ENCODE peak calls at places on chromosomes 3 and 15, in six cellular contexts. O, Y, M, B, F and W are unnamed samples.

GRCh38 chr3:68893600-68894239 is 38.6 kb downstream of the TAFA4 start:
- DNase-seq in O (no peak), Y (no peak), M (no peak), B (peak; percentile 38), F (no peak), W (peak; percentile 18)

GRCh38 chr3:52046186-52046913 is 10.0 kb downstream of the DUSP7 start:
- DNase-seq in O (no peak), Y (no peak), M (no peak), B (no peak), F (peak; percentile 87), W (peak; percentile 91)

GRCh38 chr15:77853008-77853328 is 220.3 kb upstream of the LINGO1 start:
- DNase-seq in O (no peak), Y (no peak), M (no peak), B (peak; percentile 60), F (no peak), W (no peak)

GRCh38 chr3:49465269-49466034 is 4.6 kb upstream of the DAG1 start:
- DNase-seq in O (no peak), Y (peak; percentile 37), M (peak; percentile 26), B (peak; percentile 63), F (no peak), W (no peak)

GRCh38 chr3:60053518-60054265 is 1003.9 kb upstream of the CFAP20DC start:
- DNase-seq in O (no peak), Y (no peak), M (no peak), B (no peak), F (peak; percentile 8), W (peak; percentile 63)

GRCh38 chr3:69442771-69443197 is 56.9 kb upstream of the FRMD4B start:
- DNase-seq in O (no peak), Y (no peak), M (no peak), B (no peak), F (no peak), W (no peak)

GRCh38 chr3:194298331-194299227 is 52.5 kb downstream of the CPN2 start:
- DNase-seq in O (peak; percentile 15), Y (no peak), M (no peak), B (no peak), F (no peak), W (no peak)

GRCh38 chr15:47027322-47027946 is 689.9 kb upstream of the SEMA6D start:
- DNase-seq in O (no peak), Y (no peak), M (no peak), B (no peak), F (no peak), W (no peak)

GRCh38 chr15:100279446-100279845 is 62.3 kb downstream of the ADAMTS17 start:
- DNase-seq in O (no peak), Y (no peak), M (no peak), B (no peak), F (no peak), W (no peak)

GRCh38 chr3:123421353-123422174 is 27.3 kb downstream of the ADCY5 start:
- DNase-seq in O (peak; percentile 71), Y (peak; percentile 62), M (peak; percentile 61), B (peak; percentile 51), F (no peak), W (peak; percentile 11)

GRCh38 chr3:12824299-12824698 is 17.1 kb downstream of the RPL32 start:
- DNase-seq in O (no peak), Y (no peak), M (no peak), B (no peak), F (no peak), W (no peak)

GRCh38 chr3:61530355-61530754 is 31.0 kb upstream of the PTPRG start:
- DNase-seq in O (no peak), Y (no peak), M (no peak), B (peak; percentile 38), F (no peak), W (peak; percentile 49)

GRCh38 chr15:90035095-90035834 is 34.1 kb downstream of the ZNF710 start:
- DNase-seq in O (no peak), Y (peak; percentile 62), M (peak; percentile 50), B (peak; percentile 53), F (no peak), W (peak; percentile 64)

GRCh38 chr3:8621872-8622271 is 22.7 kb downstream of the SSUH2 start:
- DNase-seq in O (peak; percentile 50), Y (peak; percentile 35), M (no peak), B (no peak), F (peak; percentile 89), W (peak; percentile 83)

GRCh38 chr15:85393206-85393605 is 12.8 kb downstream of the AKAP13 start:
- DNase-seq in O (no peak), Y (no peak), M (no peak), B (no peak), F (no peak), W (no peak)

GRCh38 chr3:15295506-15295905 is 36.9 kb downstream of the SH3BP5 start:
- DNase-seq in O (no peak), Y (no peak), M (no peak), B (no peak), F (no peak), W (no peak)

GRCh38 chr3:127100459-127101410 is 92.2 kb upstream of the PRR23E start:
- DNase-seq in O (no peak), Y (no peak), M (no peak), B (no peak), F (no peak), W (no peak)

GRCh38 chr3:99419111-99419510 is 219.3 kb upstream of the COL8A1 start:
- DNase-seq in O (no peak), Y (no peak), M (no peak), B (no peak), F (no peak), W (no peak)

GRCh38 chr15:82174471-82174870 is 88.1 kb downstream of the EFL1 start:
- DNase-seq in O (no peak), Y (no peak), M (no peak), B (no peak), F (no peak), W (peak; percentile 32)

GRCh38 chr3:12522721-12523120 is 22.6 kb downstream of the MKRN2OS start:
- DNase-seq in O (no peak), Y (peak; percentile 69), M (peak; percentile 35), B (no peak), F (no peak), W (no peak)

GRCh38 chr15:41805711-41806110 is 22.2 kb upstream of the JMJD7 start:
- DNase-seq in O (no peak), Y (no peak), M (no peak), B (no peak), F (no peak), W (no peak)

GRCh38 chr3:51794202-51794601 is 15.2 kb upstream of the IQCF6 start:
- DNase-seq in O (no peak), Y (no peak), M (no peak), B (no peak), F (no peak), W (no peak)

GRCh38 chr15:68542771-68543544 is 35.8 kb upstream of the CORO2B start:
- DNase-seq in O (peak; percentile 80), Y (peak; percentile 74), M (no peak), B (no peak), F (peak; percentile 80), W (peak; percentile 99)

GRCh38 chr3:180457238-180457637 is 144.7 kb upstream of the TTC14 start:
- DNase-seq in O (no peak), Y (no peak), M (no peak), B (no peak), F (no peak), W (no peak)

GRCh38 chr15:89361451-89362202 is 27.0 kb upstream of the POLG start:
- DNase-seq in O (peak; percentile 42), Y (peak; percentile 63), M (peak; percentile 70), B (peak; percentile 38), F (peak; percentile 11), W (peak; percentile 33)

GRCh38 chr3:70774641-70775040 is 462.2 kb upstream of the MDFIC2 start:
- DNase-seq in O (no peak), Y (no peak), M (no peak), B (no peak), F (no peak), W (no peak)

GRCh38 chr3:135314227-135314626 is 519.2 kb downstream of the EPHB1 start:
- DNase-seq in O (no peak), Y (no peak), M (no peak), B (no peak), F (no peak), W (no peak)

GRCh38 chr3:147712357-147712756 is 303.2 kb downstream of the ZIC1 start:
- DNase-seq in O (no peak), Y (no peak), M (no peak), B (no peak), F (no peak), W (no peak)
- H3K27me3 ChIP-seq in O (no peaks in the 10 kb centered on the region), Y (no peaks in the 10 kb centered on the region), M (no peaks in the 10 kb centered on the region), B (no peaks in the 10 kb centered on the region), F (no peaks in the 10 kb centered on the region), W (no peaks in the 10 kb centered on the region)

GRCh38 chr3:105327662-105328337 is 38.9 kb upstream of the ALCAM start:
- DNase-seq in O (no peak), Y (no peak), M (no peak), B (no peak), F (no peak), W (no peak)
- H3K4me3 ChIP-seq in O (no peak overlapping the region), Y (no peak overlapping the region), M (no peak overlapping the region), B (no peak overlapping the region), F (no peak overlapping the region), W (no peak overlapping the region)

GRCh38 chr15:95444860-95445259 is 885.6 kb upstream of the NR2F2 start:
- DNase-seq in O (no peak), Y (no peak), M (no peak), B (no peak), F (no peak), W (no peak)

GRCh38 chr15:95442107-95442719 is 888.3 kb upstream of the NR2F2 start:
- DNase-seq in O (no peak), Y (no peak), M (no peak), B (no peak), F (no peak), W (no peak)

GRCh38 chr15:95440712-95441111 is 889.8 kb upstream of the NR2F2 start:
- DNase-seq in O (no peak), Y (peak; percentile 46), M (no peak), B (no peak), F (no peak), W (no peak)

DNA sequence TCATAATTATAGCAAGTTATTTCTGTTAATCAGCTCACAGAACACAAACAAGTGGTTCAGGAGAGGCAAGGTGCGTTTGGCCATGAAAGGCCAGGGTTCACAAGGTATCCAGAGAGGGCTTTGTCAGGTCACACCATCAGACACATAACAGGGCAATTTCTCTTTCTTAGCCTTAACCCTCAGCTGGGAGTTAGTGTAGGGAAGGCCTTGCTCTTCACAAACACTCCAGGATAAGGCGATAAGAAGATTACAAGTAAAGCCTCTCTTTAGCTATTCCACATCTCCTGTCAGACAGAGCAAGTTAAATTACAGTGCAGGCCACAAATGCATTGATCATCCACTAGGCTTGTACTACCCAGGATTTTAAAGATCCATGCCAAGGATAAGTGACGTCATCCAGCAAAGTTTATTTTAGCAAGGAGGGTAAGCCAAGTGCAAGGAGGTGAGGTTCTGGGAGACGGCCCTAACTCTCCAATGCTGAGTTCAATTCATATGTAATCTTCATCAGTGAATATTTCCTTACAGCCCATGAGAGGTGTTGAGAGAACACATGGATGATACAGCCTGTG is 890.6 kb upstream of the NR2F2 start:
- DNase-seq in O (no peak), Y (no peak), M (no peak), B (no peak), F (no peak), W (no peak)
- H3K27ac ChIP-seq in O (no peak overlapping the region), Y (peak overlapping the region; percentile 1), M (peak overlapping the region; percentile 39), B (no peak overlapping the region), F (no peak overlapping the region), W (no peak overlapping the region)

DNA sequence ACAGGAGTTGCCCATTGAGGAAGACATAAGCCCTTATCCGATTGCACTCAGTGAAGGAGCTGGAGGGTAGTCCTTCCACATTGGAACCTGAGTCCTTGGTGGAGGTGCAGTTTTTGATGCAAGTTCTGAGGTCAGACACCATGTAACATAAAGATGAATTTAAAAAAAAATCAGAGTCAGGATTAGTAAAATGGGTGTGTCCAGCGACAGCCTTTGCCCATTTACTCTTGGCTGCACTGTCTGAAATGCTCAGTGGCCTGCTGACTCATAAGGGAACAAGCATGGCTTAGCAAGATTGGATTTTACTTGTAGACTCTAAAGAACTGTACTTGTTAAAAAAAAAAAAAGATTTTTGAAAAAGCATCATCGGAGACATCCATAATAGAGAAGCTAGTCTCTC is 241.1 kb upstream of the TOPAZ1 start:
- DNase-seq in O (no peak), Y (no peak), M (no peak), B (peak; percentile 59), F (no peak), W (no peak)
- H3K27me3 ChIP-seq in O (no peaks in the 10 kb centered on the region), Y (peaks cover 40% of the 10 kb centered on the region), M (peaks cover 98% of the 10 kb centered on the region), B (peaks cover 42% of the 10 kb centered on the region), F (peaks cover 45% of the 10 kb centered on the region), W (peaks cover 13% of the 10 kb centered on the region)